ENCODE peak calls at places on chromosomes 11 and 22, in six cellular contexts. One of them, this sample, is unnamed.

GRCh38 chr11:3958301-3958700 is 102.8 kb downstream of the STIM1 start:
- DNase-seq in dorsolateral prefrontal cortex: no peak
- DNase-seq in activated T-helper 1 cell treated with Interleukin-2 at 50 U/mL for 16 hours: no peak
- DNase-seq in NCI-H748 treated with DMSO at 0.1 percent for 48 hours: no peak
- DNase-seq in stimulated activated CD4-positive, alpha-beta T cell treated with anti-CD3 and anti-CD28 coated beads, Interleukin-12 subunit alpha, Interleukin-12 subunit beta, amount 100 ng/mL, for 4 hours: no peak
- DNase-seq in WERI-Rb-1: no peak
- DNase-seq in this sample: no peak

GRCh38 chr11:62054484-62055121 is 69.2 kb upstream of the INCENP start:
- DNase-seq in NCI-H748 treated with DMSO at 0.1 percent for 48 hours: no peak
- DNase-seq in activated T-helper 1 cell treated with Interleukin-2 at 50 U/mL for 16 hours: no peak
- DNase-seq in dorsolateral prefrontal cortex: no peak
- DNase-seq in stimulated activated CD4-positive, alpha-beta T cell treated with anti-CD3 and anti-CD28 coated beads, Interleukin-12 subunit alpha, Interleukin-12 subunit beta, amount 100 ng/mL, for 4 hours: no peak
- DNase-seq in WERI-Rb-1: peak
- DNase-seq in this sample: no peak

GRCh38 chr11:90594658-90595057 is 371.8 kb upstream of the CHORDC1 start:
- DNase-seq in dorsolateral prefrontal cortex: no peak
- DNase-seq in activated T-helper 1 cell treated with Interleukin-2 at 50 U/mL for 16 hours: no peak
- DNase-seq in WERI-Rb-1: no peak
- DNase-seq in NCI-H748 treated with DMSO at 0.1 percent for 48 hours: no peak
- DNase-seq in stimulated activated CD4-positive, alpha-beta T cell treated with anti-CD3 and anti-CD28 coated beads, Interleukin-12 subunit alpha, Interleukin-12 subunit beta, amount 100 ng/mL, for 4 hours: no peak
- DNase-seq in this sample: no peak

GRCh38 chr11:70885721-70886305 is 366.6 kb downstream of the SHANK2 start:
- DNase-seq in activated T-helper 1 cell treated with Interleukin-2 at 50 U/mL for 16 hours: no peak
- DNase-seq in stimulated activated CD4-positive, alpha-beta T cell treated with anti-CD3 and anti-CD28 coated beads, Interleukin-12 subunit alpha, Interleukin-12 subunit beta, amount 100 ng/mL, for 4 hours: no peak
- DNase-seq in WERI-Rb-1: no peak
- DNase-seq in dorsolateral prefrontal cortex: no peak
- DNase-seq in NCI-H748 treated with DMSO at 0.1 percent for 48 hours: peak
- DNase-seq in this sample: no peak

GRCh38 chr11:36405585-36406367 is 104.3 kb downstream of the TRAF6 start:
- DNase-seq in dorsolateral prefrontal cortex: no peak
- DNase-seq in activated T-helper 1 cell treated with Interleukin-2 at 50 U/mL for 16 hours: no peak
- DNase-seq in WERI-Rb-1: no peak
- DNase-seq in stimulated activated CD4-positive, alpha-beta T cell treated with anti-CD3 and anti-CD28 coated beads, Interleukin-12 subunit alpha, Interleukin-12 subunit beta, amount 100 ng/mL, for 4 hours: no peak
- DNase-seq in NCI-H748 treated with DMSO at 0.1 percent for 48 hours: no peak
- DNase-seq in this sample: no peak

GRCh38 chr11:120752668-120753067 is 241.1 kb downstream of the GRIK4 start:
- DNase-seq in activated T-helper 1 cell treated with Interleukin-2 at 50 U/mL for 16 hours: no peak
- DNase-seq in dorsolateral prefrontal cortex: no peak
- DNase-seq in stimulated activated CD4-positive, alpha-beta T cell treated with anti-CD3 and anti-CD28 coated beads, Interleukin-12 subunit alpha, Interleukin-12 subunit beta, amount 100 ng/mL, for 4 hours: no peak
- DNase-seq in WERI-Rb-1: no peak
- DNase-seq in NCI-H748 treated with DMSO at 0.1 percent for 48 hours: no peak
- DNase-seq in this sample: no peak

GRCh38 chr11:3781423-3781822 is 15.9 kb downstream of the NUP98 start:
- DNase-seq in NCI-H748 treated with DMSO at 0.1 percent for 48 hours: no peak
- DNase-seq in stimulated activated CD4-positive, alpha-beta T cell treated with anti-CD3 and anti-CD28 coated beads, Interleukin-12 subunit alpha, Interleukin-12 subunit beta, amount 100 ng/mL, for 4 hours: no peak
- DNase-seq in activated T-helper 1 cell treated with Interleukin-2 at 50 U/mL for 16 hours: no peak
- DNase-seq in WERI-Rb-1: no peak
- DNase-seq in dorsolateral prefrontal cortex: no peak
- DNase-seq in this sample: no peak

GRCh38 chr11:130328420-130328819 is 13.7 kb upstream of the ZBTB44 start:
- DNase-seq in WERI-Rb-1: no peak
- DNase-seq in NCI-H748 treated with DMSO at 0.1 percent for 48 hours: no peak
- DNase-seq in stimulated activated CD4-positive, alpha-beta T cell treated with anti-CD3 and anti-CD28 coated beads, Interleukin-12 subunit alpha, Interleukin-12 subunit beta, amount 100 ng/mL, for 4 hours: no peak
- DNase-seq in dorsolateral prefrontal cortex: no peak
- DNase-seq in activated T-helper 1 cell treated with Interleukin-2 at 50 U/mL for 16 hours: no peak
- DNase-seq in this sample: no peak

GRCh38 chr11:63620928-63621539 is 6.8 kb upstream of the PLAAT3 start:
- DNase-seq in WERI-Rb-1: no peak
- DNase-seq in stimulated activated CD4-positive, alpha-beta T cell treated with anti-CD3 and anti-CD28 coated beads, Interleukin-12 subunit alpha, Interleukin-12 subunit beta, amount 100 ng/mL, for 4 hours: no peak
- DNase-seq in NCI-H748 treated with DMSO at 0.1 percent for 48 hours: no peak
- DNase-seq in dorsolateral prefrontal cortex: no peak
- DNase-seq in activated T-helper 1 cell treated with Interleukin-2 at 50 U/mL for 16 hours: no peak
- DNase-seq in this sample: no peak

GRCh38 chr11:117731689-117732290 is 65.2 kb downstream of the DSCAML1 start:
- DNase-seq in activated T-helper 1 cell treated with Interleukin-2 at 50 U/mL for 16 hours: no peak
- DNase-seq in stimulated activated CD4-positive, alpha-beta T cell treated with anti-CD3 and anti-CD28 coated beads, Interleukin-12 subunit alpha, Interleukin-12 subunit beta, amount 100 ng/mL, for 4 hours: no peak
- DNase-seq in dorsolateral prefrontal cortex: peak
- DNase-seq in NCI-H748 treated with DMSO at 0.1 percent for 48 hours: no peak
- DNase-seq in WERI-Rb-1: no peak
- DNase-seq in this sample: no peak

GRCh38 chr22:23047265-23047664 is 23.1 kb upstream of the GNAZ start:
- DNase-seq in dorsolateral prefrontal cortex: no peak
- DNase-seq in WERI-Rb-1: no peak
- DNase-seq in stimulated activated CD4-positive, alpha-beta T cell treated with anti-CD3 and anti-CD28 coated beads, Interleukin-12 subunit alpha, Interleukin-12 subunit beta, amount 100 ng/mL, for 4 hours: no peak
- DNase-seq in NCI-H748 treated with DMSO at 0.1 percent for 48 hours: no peak
- DNase-seq in activated T-helper 1 cell treated with Interleukin-2 at 50 U/mL for 16 hours: no peak
- DNase-seq in this sample: no peak

GRCh38 chr11:7899418-7899817 is 31.6 kb downstream of the OR10A6 start:
- DNase-seq in activated T-helper 1 cell treated with Interleukin-2 at 50 U/mL for 16 hours: no peak
- DNase-seq in NCI-H748 treated with DMSO at 0.1 percent for 48 hours: no peak
- DNase-seq in dorsolateral prefrontal cortex: no peak
- DNase-seq in WERI-Rb-1: no peak
- DNase-seq in stimulated activated CD4-positive, alpha-beta T cell treated with anti-CD3 and anti-CD28 coated beads, Interleukin-12 subunit alpha, Interleukin-12 subunit beta, amount 100 ng/mL, for 4 hours: no peak
- DNase-seq in this sample: no peak

GRCh38 chr11:106137061-106137460 is 59.6 kb downstream of the AASDHPPT start:
- DNase-seq in WERI-Rb-1: no peak
- DNase-seq in stimulated activated CD4-positive, alpha-beta T cell treated with anti-CD3 and anti-CD28 coated beads, Interleukin-12 subunit alpha, Interleukin-12 subunit beta, amount 100 ng/mL, for 4 hours: no peak
- DNase-seq in dorsolateral prefrontal cortex: no peak
- DNase-seq in NCI-H748 treated with DMSO at 0.1 percent for 48 hours: no peak
- DNase-seq in activated T-helper 1 cell treated with Interleukin-2 at 50 U/mL for 16 hours: no peak
- DNase-seq in this sample: no peak

GRCh38 chr11:122167100-122167499 is 51.1 kb upstream of the BLID start:
- DNase-seq in activated T-helper 1 cell treated with Interleukin-2 at 50 U/mL for 16 hours: no peak
- DNase-seq in dorsolateral prefrontal cortex: no peak
- DNase-seq in stimulated activated CD4-positive, alpha-beta T cell treated with anti-CD3 and anti-CD28 coated beads, Interleukin-12 subunit alpha, Interleukin-12 subunit beta, amount 100 ng/mL, for 4 hours: no peak
- DNase-seq in WERI-Rb-1: no peak
- DNase-seq in NCI-H748 treated with DMSO at 0.1 percent for 48 hours: no peak
- DNase-seq in this sample: no peak

GRCh38 chr22:22187299-22187698 is 57.3 kb upstream of the VPREB1 start:
- DNase-seq in NCI-H748 treated with DMSO at 0.1 percent for 48 hours: no peak
- DNase-seq in activated T-helper 1 cell treated with Interleukin-2 at 50 U/mL for 16 hours: no peak
- DNase-seq in dorsolateral prefrontal cortex: no peak
- DNase-seq in WERI-Rb-1: no peak
- DNase-seq in stimulated activated CD4-positive, alpha-beta T cell treated with anti-CD3 and anti-CD28 coated beads, Interleukin-12 subunit alpha, Interleukin-12 subunit beta, amount 100 ng/mL, for 4 hours: no peak
- DNase-seq in this sample: no peak

GRCh38 chr22:27997538-27997937 is 78.5 kb upstream of the PITPNB start:
- DNase-seq in activated T-helper 1 cell treated with Interleukin-2 at 50 U/mL for 16 hours: no peak
- DNase-seq in NCI-H748 treated with DMSO at 0.1 percent for 48 hours: no peak
- DNase-seq in WERI-Rb-1: no peak
- DNase-seq in dorsolateral prefrontal cortex: peak
- DNase-seq in stimulated activated CD4-positive, alpha-beta T cell treated with anti-CD3 and anti-CD28 coated beads, Interleukin-12 subunit alpha, Interleukin-12 subunit beta, amount 100 ng/mL, for 4 hours: no peak
- DNase-seq in this sample: no peak

GRCh38 chr11:19418221-19418620 is 177.5 kb upstream of the E2F8 start:
- DNase-seq in stimulated activated CD4-positive, alpha-beta T cell treated with anti-CD3 and anti-CD28 coated beads, Interleukin-12 subunit alpha, Interleukin-12 subunit beta, amount 100 ng/mL, for 4 hours: no peak
- DNase-seq in WERI-Rb-1: no peak
- DNase-seq in activated T-helper 1 cell treated with Interleukin-2 at 50 U/mL for 16 hours: no peak
- DNase-seq in NCI-H748 treated with DMSO at 0.1 percent for 48 hours: no peak
- DNase-seq in dorsolateral prefrontal cortex: no peak
- DNase-seq in this sample: no peak

GRCh38 chr11:57097149-57097548 is 84.6 kb upstream of the LRRC55 start:
- DNase-seq in NCI-H748 treated with DMSO at 0.1 percent for 48 hours: no peak
- DNase-seq in dorsolateral prefrontal cortex: no peak
- DNase-seq in WERI-Rb-1: no peak
- DNase-seq in activated T-helper 1 cell treated with Interleukin-2 at 50 U/mL for 16 hours: no peak
- DNase-seq in stimulated activated CD4-positive, alpha-beta T cell treated with anti-CD3 and anti-CD28 coated beads, Interleukin-12 subunit alpha, Interleukin-12 subunit beta, amount 100 ng/mL, for 4 hours: no peak
- DNase-seq in this sample: no peak

GRCh38 chr22:46679711-46680269 is 58.3 kb downstream of the CERK start:
- DNase-seq in dorsolateral prefrontal cortex: no peak
- DNase-seq in NCI-H748 treated with DMSO at 0.1 percent for 48 hours: no peak
- DNase-seq in stimulated activated CD4-positive, alpha-beta T cell treated with anti-CD3 and anti-CD28 coated beads, Interleukin-12 subunit alpha, Interleukin-12 subunit beta, amount 100 ng/mL, for 4 hours: no peak
- DNase-seq in activated T-helper 1 cell treated with Interleukin-2 at 50 U/mL for 16 hours: no peak
- DNase-seq in WERI-Rb-1: no peak
- DNase-seq in this sample: no peak

GRCh38 chr11:130762342-130763037 is 153.8 kb downstream of the SNX19 start:
- DNase-seq in activated T-helper 1 cell treated with Interleukin-2 at 50 U/mL for 16 hours: no peak
- DNase-seq in dorsolateral prefrontal cortex: no peak
- DNase-seq in WERI-Rb-1: no peak
- DNase-seq in stimulated activated CD4-positive, alpha-beta T cell treated with anti-CD3 and anti-CD28 coated beads, Interleukin-12 subunit alpha, Interleukin-12 subunit beta, amount 100 ng/mL, for 4 hours: no peak
- DNase-seq in NCI-H748 treated with DMSO at 0.1 percent for 48 hours: peak
- DNase-seq in this sample: no peak

GRCh38 chr11:57240757-57241156 is 3.7 kb upstream of the APLNR start:
- DNase-seq in NCI-H748 treated with DMSO at 0.1 percent for 48 hours: no peak
- DNase-seq in stimulated activated CD4-positive, alpha-beta T cell treated with anti-CD3 and anti-CD28 coated beads, Interleukin-12 subunit alpha, Interleukin-12 subunit beta, amount 100 ng/mL, for 4 hours: no peak
- DNase-seq in activated T-helper 1 cell treated with Interleukin-2 at 50 U/mL for 16 hours: no peak
- DNase-seq in WERI-Rb-1: peak
- DNase-seq in dorsolateral prefrontal cortex: no peak
- DNase-seq in this sample: no peak

GRCh38 chr11:69172674-69173073 is 16.9 kb downstream of the SMIM38 start:
- DNase-seq in activated T-helper 1 cell treated with Interleukin-2 at 50 U/mL for 16 hours: no peak
- DNase-seq in dorsolateral prefrontal cortex: no peak
- DNase-seq in NCI-H748 treated with DMSO at 0.1 percent for 48 hours: no peak
- DNase-seq in stimulated activated CD4-positive, alpha-beta T cell treated with anti-CD3 and anti-CD28 coated beads, Interleukin-12 subunit alpha, Interleukin-12 subunit beta, amount 100 ng/mL, for 4 hours: no peak
- DNase-seq in WERI-Rb-1: no peak
- DNase-seq in this sample: no peak

GRCh38 chr11:76663912-76664440 is 6.6 kb downstream of the LRRC32 start:
- DNase-seq in activated T-helper 1 cell treated with Interleukin-2 at 50 U/mL for 16 hours: no peak
- DNase-seq in NCI-H748 treated with DMSO at 0.1 percent for 48 hours: no peak
- DNase-seq in dorsolateral prefrontal cortex: peak
- DNase-seq in WERI-Rb-1: no peak
- DNase-seq in stimulated activated CD4-positive, alpha-beta T cell treated with anti-CD3 and anti-CD28 coated beads, Interleukin-12 subunit alpha, Interleukin-12 subunit beta, amount 100 ng/mL, for 4 hours: no peak
- DNase-seq in this sample: no peak

GRCh38 chr22:27751277-27752070 is 50.1 kb downstream of the MN1 start:
- DNase-seq in NCI-H748 treated with DMSO at 0.1 percent for 48 hours: no peak
- DNase-seq in dorsolateral prefrontal cortex: no peak
- DNase-seq in WERI-Rb-1: no peak
- DNase-seq in activated T-helper 1 cell treated with Interleukin-2 at 50 U/mL for 16 hours: no peak
- DNase-seq in stimulated activated CD4-positive, alpha-beta T cell treated with anti-CD3 and anti-CD28 coated beads, Interleukin-12 subunit alpha, Interleukin-12 subunit beta, amount 100 ng/mL, for 4 hours: no peak
- DNase-seq in this sample: no peak

GRCh38 chr22:48135641-48136040 is 1373.2 kb downstream of the TBC1D22A start:
- DNase-seq in WERI-Rb-1: no peak
- DNase-seq in stimulated activated CD4-positive, alpha-beta T cell treated with anti-CD3 and anti-CD28 coated beads, Interleukin-12 subunit alpha, Interleukin-12 subunit beta, amount 100 ng/mL, for 4 hours: no peak
- DNase-seq in NCI-H748 treated with DMSO at 0.1 percent for 48 hours: peak
- DNase-seq in activated T-helper 1 cell treated with Interleukin-2 at 50 U/mL for 16 hours: no peak
- DNase-seq in dorsolateral prefrontal cortex: no peak
- DNase-seq in this sample: no peak

GRCh38 chr22:41913842-41914534 is 886 bp downstream of the SHISA8 start:
- DNase-seq in NCI-H748 treated with DMSO at 0.1 percent for 48 hours: no peak
- DNase-seq in activated T-helper 1 cell treated with Interleukin-2 at 50 U/mL for 16 hours: no peak
- DNase-seq in stimulated activated CD4-positive, alpha-beta T cell treated with anti-CD3 and anti-CD28 coated beads, Interleukin-12 subunit alpha, Interleukin-12 subunit beta, amount 100 ng/mL, for 4 hours: no peak
- DNase-seq in dorsolateral prefrontal cortex: no peak
- DNase-seq in WERI-Rb-1: no peak
- DNase-seq in this sample: no peak

GRCh38 chr22:50341977-50342650 is 1.0 kb upstream of the PPP6R2 start:
- DNase-seq in stimulated activated CD4-positive, alpha-beta T cell treated with anti-CD3 and anti-CD28 coated beads, Interleukin-12 subunit alpha, Interleukin-12 subunit beta, amount 100 ng/mL, for 4 hours: peak
- DNase-seq in NCI-H748 treated with DMSO at 0.1 percent for 48 hours: peak
- DNase-seq in dorsolateral prefrontal cortex: peak
- DNase-seq in activated T-helper 1 cell treated with Interleukin-2 at 50 U/mL for 16 hours: peak
- DNase-seq in WERI-Rb-1: peak
- DNase-seq in this sample: peak

GRCh38 chr11:1631066-1631568 is 1.5 kb downstream of the KRTAP5-5 start:
- DNase-seq in stimulated activated CD4-positive, alpha-beta T cell treated with anti-CD3 and anti-CD28 coated beads, Interleukin-12 subunit alpha, Interleukin-12 subunit beta, amount 100 ng/mL, for 4 hours: no peak
- DNase-seq in WERI-Rb-1: no peak
- DNase-seq in activated T-helper 1 cell treated with Interleukin-2 at 50 U/mL for 16 hours: no peak
- DNase-seq in dorsolateral prefrontal cortex: no peak
- DNase-seq in NCI-H748 treated with DMSO at 0.1 percent for 48 hours: no peak
- DNase-seq in this sample: no peak

GRCh38 chr11:121580154-121580553 is 127.4 kb upstream of the SORL1-AS1 start:
- DNase-seq in dorsolateral prefrontal cortex: no peak
- DNase-seq in activated T-helper 1 cell treated with Interleukin-2 at 50 U/mL for 16 hours: no peak
- DNase-seq in stimulated activated CD4-positive, alpha-beta T cell treated with anti-CD3 and anti-CD28 coated beads, Interleukin-12 subunit alpha, Interleukin-12 subunit beta, amount 100 ng/mL, for 4 hours: no peak
- DNase-seq in NCI-H748 treated with DMSO at 0.1 percent for 48 hours: no peak
- DNase-seq in WERI-Rb-1: no peak
- DNase-seq in this sample: no peak

GRCh38 chr11:2223153-2223794 is 47.1 kb downstream of the ASCL2 start:
- DNase-seq in dorsolateral prefrontal cortex: no peak
- DNase-seq in NCI-H748 treated with DMSO at 0.1 percent for 48 hours: no peak
- DNase-seq in activated T-helper 1 cell treated with Interleukin-2 at 50 U/mL for 16 hours: no peak
- DNase-seq in WERI-Rb-1: no peak
- DNase-seq in stimulated activated CD4-positive, alpha-beta T cell treated with anti-CD3 and anti-CD28 coated beads, Interleukin-12 subunit alpha, Interleukin-12 subunit beta, amount 100 ng/mL, for 4 hours: no peak
- DNase-seq in this sample: no peak

GRCh38 chr11:76185931-76186401 is 20.3 kb downstream of the WNT11 start:
- DNase-seq in NCI-H748 treated with DMSO at 0.1 percent for 48 hours: no peak
- DNase-seq in activated T-helper 1 cell treated with Interleukin-2 at 50 U/mL for 16 hours: no peak
- DNase-seq in dorsolateral prefrontal cortex: no peak
- DNase-seq in stimulated activated CD4-positive, alpha-beta T cell treated with anti-CD3 and anti-CD28 coated beads, Interleukin-12 subunit alpha, Interleukin-12 subunit beta, amount 100 ng/mL, for 4 hours: no peak
- DNase-seq in WERI-Rb-1: peak
- DNase-seq in this sample: no peak

GRCh38 chr22:23769321-23769965 is 1.7 kb upstream of the CHCHD10 start:
- DNase-seq in NCI-H748 treated with DMSO at 0.1 percent for 48 hours: no peak
- DNase-seq in WERI-Rb-1: no peak
- DNase-seq in activated T-helper 1 cell treated with Interleukin-2 at 50 U/mL for 16 hours: no peak
- DNase-seq in dorsolateral prefrontal cortex: no peak
- DNase-seq in stimulated activated CD4-positive, alpha-beta T cell treated with anti-CD3 and anti-CD28 coated beads, Interleukin-12 subunit alpha, Interleukin-12 subunit beta, amount 100 ng/mL, for 4 hours: no peak
- DNase-seq in this sample: no peak

GRCh38 chr11:60786811-60787567 is 1.9 kb downstream of the MS4A10 start:
- DNase-seq in activated T-helper 1 cell treated with Interleukin-2 at 50 U/mL for 16 hours: no peak
- DNase-seq in WERI-Rb-1: no peak
- DNase-seq in stimulated activated CD4-positive, alpha-beta T cell treated with anti-CD3 and anti-CD28 coated beads, Interleukin-12 subunit alpha, Interleukin-12 subunit beta, amount 100 ng/mL, for 4 hours: no peak
- DNase-seq in dorsolateral prefrontal cortex: no peak
- DNase-seq in NCI-H748 treated with DMSO at 0.1 percent for 48 hours: no peak
- DNase-seq in this sample: no peak

GRCh38 chr11:19433367-19433766 is 192.6 kb upstream of the E2F8 start:
- DNase-seq in dorsolateral prefrontal cortex: no peak
- DNase-seq in NCI-H748 treated with DMSO at 0.1 percent for 48 hours: no peak
- DNase-seq in WERI-Rb-1: no peak
- DNase-seq in activated T-helper 1 cell treated with Interleukin-2 at 50 U/mL for 16 hours: no peak
- DNase-seq in stimulated activated CD4-positive, alpha-beta T cell treated with anti-CD3 and anti-CD28 coated beads, Interleukin-12 subunit alpha, Interleukin-12 subunit beta, amount 100 ng/mL, for 4 hours: no peak
- DNase-seq in this sample: no peak

GRCh38 chr11:20125927-20126326 is 34.3 kb downstream of the DBX1 start:
- DNase-seq in activated T-helper 1 cell treated with Interleukin-2 at 50 U/mL for 16 hours: no peak
- DNase-seq in stimulated activated CD4-positive, alpha-beta T cell treated with anti-CD3 and anti-CD28 coated beads, Interleukin-12 subunit alpha, Interleukin-12 subunit beta, amount 100 ng/mL, for 4 hours: no peak
- DNase-seq in dorsolateral prefrontal cortex: no peak
- DNase-seq in NCI-H748 treated with DMSO at 0.1 percent for 48 hours: no peak
- DNase-seq in WERI-Rb-1: no peak
- DNase-seq in this sample: no peak

GRCh38 chr22:49512471-49512870 is 315.2 kb downstream of the BRD1 start:
- DNase-seq in NCI-H748 treated with DMSO at 0.1 percent for 48 hours: peak
- DNase-seq in activated T-helper 1 cell treated with Interleukin-2 at 50 U/mL for 16 hours: no peak
- DNase-seq in WERI-Rb-1: no peak
- DNase-seq in stimulated activated CD4-positive, alpha-beta T cell treated with anti-CD3 and anti-CD28 coated beads, Interleukin-12 subunit alpha, Interleukin-12 subunit beta, amount 100 ng/mL, for 4 hours: no peak
- DNase-seq in dorsolateral prefrontal cortex: no peak
- DNase-seq in this sample: no peak

This sample was measured in hypothalamus.